ENCODE peak calls at places on chromosomes 11 and 22, in six cellular contexts. One of them, this sample, is unnamed.
A peak's percentile ranks its signal among the peaks of the same experiment; 100 is the strongest.

GRCh38 chr22:49369726-49370717 is 457.7 kb downstream of the BRD1 start:
- DNase-seq in mesenchymal stem cell: no peak
- DNase-seq in mammary epithelial cell: no peak
- DNase-seq in SK-N-MC: no peak
- DNase-seq in IMR-90: no peak
- DNase-seq in H1: no peak
- DNase-seq in this sample: peak; percentile 11

GRCh38 chr11:105032495-105032894 is 2.4 kb downstream of the CASP1 start:
- DNase-seq in H1: no peak
- DNase-seq in SK-N-MC: no peak
- DNase-seq in mammary epithelial cell: no peak
- DNase-seq in IMR-90: no peak
- DNase-seq in mesenchymal stem cell: no peak
- DNase-seq in this sample: no peak

GRCh38 chr11:131924001-131924400 is 553.6 kb downstream of the NTM start:
- DNase-seq in SK-N-MC: no peak
- DNase-seq in mammary epithelial cell: no peak
- DNase-seq in H1: no peak
- DNase-seq in mesenchymal stem cell: no peak
- DNase-seq in IMR-90: peak; percentile 36
- DNase-seq in this sample: no peak

GRCh38 chr11:79087238-79087956 is 353.4 kb downstream of the TENM4 start:
- DNase-seq in mesenchymal stem cell: peak; percentile 60
- DNase-seq in IMR-90: peak; percentile 62
- DNase-seq in mammary epithelial cell: no peak
- DNase-seq in H1: peak; percentile 29
- DNase-seq in SK-N-MC: no peak
- DNase-seq in this sample: no peak

GRCh38 chr11:108851781-108852180 is 186.9 kb downstream of the DDX10 start:
- DNase-seq in H1: no peak
- DNase-seq in IMR-90: no peak
- DNase-seq in mesenchymal stem cell: no peak
- DNase-seq in mammary epithelial cell: no peak
- DNase-seq in SK-N-MC: no peak
- DNase-seq in this sample: no peak

GRCh38 chr11:73652046-73652730 is 5.8 kb downstream of the PLEKHB1 start:
- DNase-seq in mesenchymal stem cell: no peak
- DNase-seq in mammary epithelial cell: peak; percentile 75
- DNase-seq in IMR-90: no peak
- DNase-seq in H1: no peak
- DNase-seq in SK-N-MC: no peak
- DNase-seq in this sample: peak; percentile 29

GRCh38 chr11:36345084-36345511 is 49.0 kb downstream of the PRR5L start:
- DNase-seq in H1: no peak
- DNase-seq in IMR-90: no peak
- DNase-seq in mammary epithelial cell: no peak
- DNase-seq in mesenchymal stem cell: no peak
- DNase-seq in SK-N-MC: no peak
- DNase-seq in this sample: peak; percentile 81

GRCh38 chr22:19844423-19845368 is 10.0 kb downstream of the GNB1L start:
- DNase-seq in mesenchymal stem cell: peak; percentile 13
- DNase-seq in mammary epithelial cell: no peak
- DNase-seq in SK-N-MC: no peak
- DNase-seq in H1: no peak
- DNase-seq in IMR-90: peak; percentile 40
- DNase-seq in this sample: peak; percentile 22

GRCh38 chr11:34978236-34979191 is 62.1 kb downstream of the PDHX start:
- DNase-seq in SK-N-MC: no peak
- DNase-seq in H1: no peak
- DNase-seq in mammary epithelial cell: no peak
- DNase-seq in mesenchymal stem cell: peak; percentile 42
- DNase-seq in IMR-90: no peak
- DNase-seq in this sample: no peak

GRCh38 chr11:48066881-48067800 is 86.8 kb downstream of the PTPRJ start:
- DNase-seq in SK-N-MC: no peak
- DNase-seq in mammary epithelial cell: no peak
- DNase-seq in mesenchymal stem cell: no peak
- DNase-seq in IMR-90: no peak
- DNase-seq in H1: no peak
- DNase-seq in this sample: no peak

GRCh38 chr22:41620646-41621098 is at the start of gene DESI1:
- DNase-seq in IMR-90: no peak
- DNase-seq in mammary epithelial cell: no peak
- DNase-seq in H1: no peak
- DNase-seq in SK-N-MC: no peak
- DNase-seq in mesenchymal stem cell: no peak
- DNase-seq in this sample: no peak

GRCh38 chr11:117145393-117145761 is 1.3 kb downstream of the PAFAH1B2 start:
- DNase-seq in SK-N-MC: no peak
- DNase-seq in H1: no peak
- DNase-seq in mammary epithelial cell: peak; percentile 43
- DNase-seq in IMR-90: peak; percentile 32
- DNase-seq in mesenchymal stem cell: peak; percentile 68
- DNase-seq in this sample: peak; percentile 30

GRCh38 chr11:32039149-32039548 is 51.7 kb upstream of the RCN1 start:
- DNase-seq in mammary epithelial cell: no peak
- DNase-seq in SK-N-MC: no peak
- DNase-seq in mesenchymal stem cell: no peak
- DNase-seq in IMR-90: no peak
- DNase-seq in H1: no peak
- DNase-seq in this sample: no peak

GRCh38 chr11:114098927-114099326 is 39.4 kb downstream of the ZBTB16 start:
- DNase-seq in H1: no peak
- DNase-seq in mesenchymal stem cell: no peak
- DNase-seq in IMR-90: no peak
- DNase-seq in mammary epithelial cell: no peak
- DNase-seq in SK-N-MC: no peak
- DNase-seq in this sample: no peak

GRCh38 chr22:27019827-27020226 is 362.4 kb downstream of the MIAT start:
- DNase-seq in H1: peak; percentile 19
- DNase-seq in mesenchymal stem cell: no peak
- DNase-seq in SK-N-MC: no peak
- DNase-seq in mammary epithelial cell: peak; percentile 8
- DNase-seq in IMR-90: no peak
- DNase-seq in this sample: no peak

GRCh38 chr11:29780756-29781155 is 236.1 kb downstream of the KCNA4 start:
- DNase-seq in mesenchymal stem cell: no peak
- DNase-seq in SK-N-MC: no peak
- DNase-seq in IMR-90: no peak
- DNase-seq in mammary epithelial cell: no peak
- DNase-seq in H1: no peak
- DNase-seq in this sample: no peak

GRCh38 chr11:63274776-63275175 is 31.4 kb upstream of the SLC22A25 start:
- DNase-seq in H1: no peak
- DNase-seq in IMR-90: no peak
- DNase-seq in mammary epithelial cell: no peak
- DNase-seq in SK-N-MC: no peak
- DNase-seq in mesenchymal stem cell: no peak
- DNase-seq in this sample: no peak

GRCh38 chr22:49749885-49750510 is 77.7 kb downstream of the BRD1 start:
- DNase-seq in mesenchymal stem cell: no peak
- DNase-seq in H1: no peak
- DNase-seq in mammary epithelial cell: no peak
- DNase-seq in IMR-90: no peak
- DNase-seq in SK-N-MC: no peak
- DNase-seq in this sample: no peak

GRCh38 chr22:31241936-31242335 is 29.8 kb downstream of the LIMK2 start:
- DNase-seq in IMR-90: peak; percentile 90
- DNase-seq in mammary epithelial cell: no peak
- DNase-seq in H1: no peak
- DNase-seq in SK-N-MC: no peak
- DNase-seq in mesenchymal stem cell: peak; percentile 75
- DNase-seq in this sample: no peak

GRCh38 chr11:94151903-94152677 is 23.4 kb downstream of the PANX1 start:
- DNase-seq in SK-N-MC: no peak
- DNase-seq in H1: no peak
- DNase-seq in mesenchymal stem cell: peak; percentile 93
- DNase-seq in IMR-90: peak; percentile 91
- DNase-seq in mammary epithelial cell: peak; percentile 87
- DNase-seq in this sample: no peak

GRCh38 chr22:29600846-29601245 is 2.6 kb upstream of the NF2 start:
- DNase-seq in IMR-90: no peak
- DNase-seq in mesenchymal stem cell: no peak
- DNase-seq in SK-N-MC: no peak
- DNase-seq in mammary epithelial cell: no peak
- DNase-seq in H1: no peak
- DNase-seq in this sample: no peak

GRCh38 chr11:45929486-45930030 is 7.1 kb downstream of the LARGE2 start:
- DNase-seq in mammary epithelial cell: peak; percentile 38
- DNase-seq in H1: no peak
- DNase-seq in IMR-90: no peak
- DNase-seq in mesenchymal stem cell: no peak
- DNase-seq in SK-N-MC: no peak
- DNase-seq in this sample: no peak

GRCh38 chr11:117830072-117830471 is 5.5 kb upstream of the FXYD2 start:
- DNase-seq in mesenchymal stem cell: no peak
- DNase-seq in IMR-90: no peak
- DNase-seq in SK-N-MC: no peak
- DNase-seq in H1: no peak
- DNase-seq in mammary epithelial cell: no peak
- DNase-seq in this sample: peak; percentile 15

GRCh38 chr11:95269402-95269801 is 38.4 kb upstream of the SESN3 start:
- DNase-seq in mammary epithelial cell: no peak
- DNase-seq in H1: no peak
- DNase-seq in SK-N-MC: no peak
- DNase-seq in mesenchymal stem cell: no peak
- DNase-seq in IMR-90: no peak
- DNase-seq in this sample: no peak

GRCh38 chr11:101267654-101268053 is 138.0 kb upstream of the PGR start:
- DNase-seq in IMR-90: no peak
- DNase-seq in mesenchymal stem cell: no peak
- DNase-seq in H1: no peak
- DNase-seq in SK-N-MC: no peak
- DNase-seq in mammary epithelial cell: no peak
- DNase-seq in this sample: no peak

GRCh38 chr11:67639438-67639859 is at the start of gene TBX10:
- DNase-seq in SK-N-MC: no peak
- DNase-seq in mesenchymal stem cell: no peak
- DNase-seq in IMR-90: no peak
- DNase-seq in mammary epithelial cell: no peak
- DNase-seq in H1: no peak
- DNase-seq in this sample: no peak

GRCh38 chr22:40055143-40055926 is 60.6 kb downstream of the FAM83F start:
- DNase-seq in mesenchymal stem cell: no peak
- DNase-seq in IMR-90: no peak
- DNase-seq in SK-N-MC: no peak
- DNase-seq in mammary epithelial cell: peak; percentile 35
- DNase-seq in H1: no peak
- DNase-seq in this sample: no peak

GRCh38 chr11:7637447-7638157 is 35.7 kb downstream of the CYB5R2 start:
- DNase-seq in IMR-90: peak; percentile 65
- DNase-seq in mammary epithelial cell: peak; percentile 58
- DNase-seq in H1: no peak
- DNase-seq in mesenchymal stem cell: peak; percentile 51
- DNase-seq in SK-N-MC: no peak
- DNase-seq in this sample: no peak

GRCh38 chr22:38657248-38657909 is 941 bp downstream of the CBY1 start:
- DNase-seq in H1: no peak
- DNase-seq in SK-N-MC: no peak
- DNase-seq in mesenchymal stem cell: peak; percentile 48
- DNase-seq in IMR-90: no peak
- DNase-seq in mammary epithelial cell: peak; percentile 59
- DNase-seq in this sample: peak; percentile 38

GRCh38 chr22:46896568-46897245 is 134.3 kb downstream of the TBC1D22A start:
- DNase-seq in H1: no peak
- DNase-seq in mesenchymal stem cell: no peak
- DNase-seq in mammary epithelial cell: no peak
- DNase-seq in IMR-90: no peak
- DNase-seq in SK-N-MC: no peak
- DNase-seq in this sample: no peak

GRCh38 chr11:125562430-125562829 is 6.8 kb upstream of the EI24 start:
- DNase-seq in IMR-90: no peak
- DNase-seq in H1: no peak
- DNase-seq in mammary epithelial cell: no peak
- DNase-seq in SK-N-MC: no peak
- DNase-seq in mesenchymal stem cell: no peak
- DNase-seq in this sample: no peak

GRCh38 chr11:3159296-3160190 is 5.6 kb downstream of the OSBPL5 start:
- DNase-seq in H1: no peak
- DNase-seq in mammary epithelial cell: no peak
- DNase-seq in IMR-90: no peak
- DNase-seq in SK-N-MC: no peak
- DNase-seq in mesenchymal stem cell: no peak
- DNase-seq in this sample: no peak
- H3K4me3 ChIP-seq in H1: peak overlapping the region; percentile 62
- H3K4me3 ChIP-seq in mammary epithelial cell: peak overlapping the region; percentile 26
- H3K4me3 ChIP-seq in IMR-90: peak overlapping the region; percentile 53
- H3K4me3 ChIP-seq in SK-N-MC: peak overlapping the region; percentile 42
- H3K4me3 ChIP-seq in mesenchymal stem cell: peak overlapping the region; percentile 59
- H3K4me3 ChIP-seq in this sample: peak overlapping the region; percentile 27

GRCh38 chr11:16999116-16999515 is 15.1 kb downstream of the PLEKHA7 start:
- DNase-seq in mammary epithelial cell: no peak
- DNase-seq in mesenchymal stem cell: no peak
- DNase-seq in SK-N-MC: no peak
- DNase-seq in IMR-90: no peak
- DNase-seq in H1: no peak
- DNase-seq in this sample: no peak
- H3K9ac ChIP-seq in mammary epithelial cell: no peak overlapping the region
- H3K9ac ChIP-seq in mesenchymal stem cell: no peak overlapping the region
- H3K9ac ChIP-seq in SK-N-MC: no peak overlapping the region
- H3K9ac ChIP-seq in IMR-90: no peak overlapping the region
- H3K9ac ChIP-seq in H1: no peak overlapping the region
- H3K9ac ChIP-seq in this sample: no peak overlapping the region

GRCh38 chr11:12209096-12209495 is 98.7 kb downstream of the MICAL2 start:
- DNase-seq in mammary epithelial cell: no peak
- DNase-seq in IMR-90: no peak
- DNase-seq in H1: no peak
- DNase-seq in SK-N-MC: no peak
- DNase-seq in mesenchymal stem cell: no peak
- DNase-seq in this sample: no peak
- H3K27ac ChIP-seq in mammary epithelial cell: no peak overlapping the region
- H3K27ac ChIP-seq in IMR-90: no peak overlapping the region
- H3K27ac ChIP-seq in H1: no peak overlapping the region
- H3K27ac ChIP-seq in SK-N-MC: no peak overlapping the region
- H3K27ac ChIP-seq in mesenchymal stem cell: no peak overlapping the region
- H3K27ac ChIP-seq in this sample: no peak overlapping the region

DNA sequence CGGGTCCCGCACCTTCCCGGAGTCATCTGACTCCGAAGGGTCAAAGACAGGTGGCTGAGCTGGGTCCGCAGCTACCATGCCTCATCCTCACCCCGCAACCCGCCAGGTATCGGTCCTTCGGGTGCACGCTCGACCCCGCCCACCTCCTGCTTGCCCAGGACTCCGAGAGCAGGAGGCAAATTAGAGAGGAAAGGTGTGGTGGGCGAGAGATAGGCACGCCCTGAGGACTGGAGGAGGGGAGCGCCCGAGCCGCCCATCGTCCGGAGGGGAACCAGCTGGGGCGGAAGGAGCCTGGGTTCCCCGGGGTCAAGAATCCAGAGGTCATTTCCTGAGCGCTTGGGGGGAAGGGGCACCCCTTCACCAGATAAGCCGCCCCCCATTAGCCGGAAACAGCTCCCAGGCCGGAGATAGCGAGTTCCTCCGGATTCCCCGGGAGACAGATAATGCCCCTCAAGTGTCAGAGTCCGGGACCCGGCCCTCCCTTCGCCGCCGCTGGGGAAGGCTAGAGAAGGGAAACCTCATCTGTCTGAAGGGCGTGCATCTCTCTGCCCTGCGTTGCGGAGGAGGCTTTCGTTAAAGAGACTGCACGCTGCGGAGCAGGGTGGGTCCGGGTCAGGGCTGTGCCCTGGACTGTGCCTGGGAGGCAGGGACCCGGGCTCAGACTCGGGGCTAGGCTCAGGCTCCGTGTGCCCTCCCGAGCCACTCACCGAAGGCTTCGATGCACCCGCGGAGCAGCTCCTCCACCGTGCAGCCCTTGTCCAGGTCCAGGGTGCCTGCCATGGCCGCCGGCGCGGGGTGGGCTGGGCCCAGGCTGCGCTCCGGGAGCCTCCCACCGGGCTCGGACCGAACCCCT is 1.6 kb downstream of the RASGRP2 start:
- DNase-seq in mammary epithelial cell: no peak
- DNase-seq in SK-N-MC: no peak
- DNase-seq in IMR-90: no peak
- DNase-seq in mesenchymal stem cell: peak; percentile 25
- DNase-seq in H1: no peak
- DNase-seq in this sample: no peak
- H3K4me3 ChIP-seq in mammary epithelial cell: peak overlapping the region; percentile 26
- H3K4me3 ChIP-seq in SK-N-MC: peak overlapping the region; percentile 78
- H3K4me3 ChIP-seq in IMR-90: peak overlapping the region; percentile 20
- H3K4me3 ChIP-seq in mesenchymal stem cell: peak overlapping the region; percentile 15
- H3K4me3 ChIP-seq in H1: peak overlapping the region; percentile 51
- H3K4me3 ChIP-seq in this sample: peak overlapping the region; percentile 50

This sample was measured in colonic mucosa.